ENCODE peak calls at places on chromosomes 2 and 18, in six cellular contexts. One of them, this sample, is unnamed.

GRCh38 chr2:74137651-74138050 is 10.1 kb downstream of the BOLA3 start:
- DNase-seq in stomach: no peak
- DNase-seq in K562: no peak
- DNase-seq in gastrocnemius medialis: no peak
- DNase-seq in breast epithelium: no peak
- DNase-seq in adrenal gland: peak
- DNase-seq in this sample: no peak

GRCh38 chr2:12487253-12488004 is 229.3 kb upstream of the TRIB2 start:
- DNase-seq in gastrocnemius medialis: no peak
- DNase-seq in adrenal gland: no peak
- DNase-seq in stomach: no peak
- DNase-seq in K562: no peak
- DNase-seq in breast epithelium: no peak
- DNase-seq in this sample: no peak

GRCh38 chr2:30139131-30139870 is 7.5 kb upstream of the YPEL5 start:
- DNase-seq in gastrocnemius medialis: no peak
- DNase-seq in stomach: no peak
- DNase-seq in adrenal gland: no peak
- DNase-seq in K562: no peak
- DNase-seq in breast epithelium: no peak
- DNase-seq in this sample: no peak

GRCh38 chr2:63484901-63485300 is 103.4 kb downstream of the WDPCP start:
- DNase-seq in breast epithelium: no peak
- DNase-seq in K562: no peak
- DNase-seq in adrenal gland: no peak
- DNase-seq in gastrocnemius medialis: no peak
- DNase-seq in stomach: no peak
- DNase-seq in this sample: no peak

GRCh38 chr18:24878289-24878688 is 417.9 kb downstream of the HRH4 start:
- DNase-seq in breast epithelium: no peak
- DNase-seq in gastrocnemius medialis: no peak
- DNase-seq in K562: peak
- DNase-seq in adrenal gland: no peak
- DNase-seq in stomach: no peak
- DNase-seq in this sample: no peak

GRCh38 chr18:12253517-12254136 is 534 bp upstream of the CIDEA start:
- DNase-seq in gastrocnemius medialis: no peak
- DNase-seq in K562: no peak
- DNase-seq in adrenal gland: no peak
- DNase-seq in stomach: no peak
- DNase-seq in breast epithelium: no peak
- DNase-seq in this sample: no peak

GRCh38 chr2:96533292-96534073 is 3.1 kb upstream of the ARID5A start:
- DNase-seq in stomach: peak
- DNase-seq in breast epithelium: peak
- DNase-seq in gastrocnemius medialis: peak
- DNase-seq in adrenal gland: peak
- DNase-seq in K562: no peak
- DNase-seq in this sample: peak

GRCh38 chr2:121502246-121502645 is 28.4 kb upstream of the RNU4ATAC start:
- DNase-seq in stomach: no peak
- DNase-seq in gastrocnemius medialis: peak
- DNase-seq in K562: no peak
- DNase-seq in adrenal gland: no peak
- DNase-seq in breast epithelium: no peak
- DNase-seq in this sample: no peak

GRCh38 chr2:2663401-2664036 is 332.4 kb upstream of the MYT1L start:
- DNase-seq in K562: no peak
- DNase-seq in breast epithelium: no peak
- DNase-seq in adrenal gland: peak
- DNase-seq in stomach: no peak
- DNase-seq in gastrocnemius medialis: peak
- DNase-seq in this sample: no peak

GRCh38 chr2:111162718-111163331 is 42.1 kb downstream of the BCL2L11 start:
- DNase-seq in adrenal gland: no peak
- DNase-seq in gastrocnemius medialis: no peak
- DNase-seq in breast epithelium: no peak
- DNase-seq in stomach: peak
- DNase-seq in K562: peak
- DNase-seq in this sample: no peak

GRCh38 chr2:127293386-127293757 is 572 bp downstream of the ERCC3 start:
- DNase-seq in stomach: no peak
- DNase-seq in breast epithelium: no peak
- DNase-seq in K562: no peak
- DNase-seq in gastrocnemius medialis: no peak
- DNase-seq in adrenal gland: no peak
- DNase-seq in this sample: no peak

GRCh38 chr18:61589724-61590065 is 256.5 kb downstream of the CDH20 start:
- DNase-seq in K562: no peak
- DNase-seq in breast epithelium: no peak
- DNase-seq in gastrocnemius medialis: no peak
- DNase-seq in stomach: no peak
- DNase-seq in adrenal gland: no peak
- DNase-seq in this sample: no peak

GRCh38 chr2:5839563-5839962 is 147.4 kb downstream of the SOX11 start:
- DNase-seq in gastrocnemius medialis: no peak
- DNase-seq in breast epithelium: no peak
- DNase-seq in adrenal gland: no peak
- DNase-seq in K562: no peak
- DNase-seq in stomach: no peak
- DNase-seq in this sample: no peak

GRCh38 chr2:112184121-112184520 is 45.9 kb downstream of the FBLN7 start:
- DNase-seq in stomach: no peak
- DNase-seq in breast epithelium: no peak
- DNase-seq in gastrocnemius medialis: no peak
- DNase-seq in K562: no peak
- DNase-seq in adrenal gland: no peak
- DNase-seq in this sample: no peak

GRCh38 chr2:17901246-17901645 is 22.8 kb downstream of the KCNS3 start:
- DNase-seq in adrenal gland: no peak
- DNase-seq in gastrocnemius medialis: no peak
- DNase-seq in breast epithelium: no peak
- DNase-seq in stomach: no peak
- DNase-seq in K562: peak
- DNase-seq in this sample: no peak

GRCh38 chr2:9968940-9969497 is 17.5 kb downstream of the GRHL1 start:
- DNase-seq in K562: no peak
- DNase-seq in adrenal gland: no peak
- DNase-seq in breast epithelium: no peak
- DNase-seq in gastrocnemius medialis: no peak
- DNase-seq in stomach: no peak
- DNase-seq in this sample: no peak

GRCh38 chr2:188765522-188765921 is 208.7 kb upstream of the COL3A1 start:
- DNase-seq in K562: peak
- DNase-seq in stomach: no peak
- DNase-seq in adrenal gland: no peak
- DNase-seq in gastrocnemius medialis: no peak
- DNase-seq in breast epithelium: no peak
- DNase-seq in this sample: no peak

GRCh38 chr2:231597014-231597611 is 4.4 kb downstream of the TEX44 start:
- DNase-seq in breast epithelium: peak
- DNase-seq in stomach: no peak
- DNase-seq in K562: no peak
- DNase-seq in gastrocnemius medialis: peak
- DNase-seq in adrenal gland: no peak
- DNase-seq in this sample: peak

GRCh38 chr2:174325932-174326879 is 8.5 kb upstream of the SP9 start:
- DNase-seq in breast epithelium: no peak
- DNase-seq in K562: peak
- DNase-seq in gastrocnemius medialis: no peak
- DNase-seq in adrenal gland: no peak
- DNase-seq in stomach: no peak
- DNase-seq in this sample: peak

GRCh38 chr18:68648191-68648590 is 66.7 kb downstream of the TMX3 start:
- DNase-seq in K562: no peak
- DNase-seq in gastrocnemius medialis: no peak
- DNase-seq in stomach: no peak
- DNase-seq in breast epithelium: no peak
- DNase-seq in adrenal gland: no peak
- DNase-seq in this sample: no peak

GRCh38 chr2:143891879-143892308 is 628.0 kb downstream of the ZEB2 start:
- DNase-seq in K562: no peak
- DNase-seq in gastrocnemius medialis: no peak
- DNase-seq in breast epithelium: no peak
- DNase-seq in adrenal gland: no peak
- DNase-seq in stomach: no peak
- DNase-seq in this sample: no peak

GRCh38 chr2:241983571-241984270 is 114.2 kb downstream of the RTP5 start:
- DNase-seq in adrenal gland: peak
- DNase-seq in breast epithelium: no peak
- DNase-seq in K562: no peak
- DNase-seq in stomach: peak
- DNase-seq in gastrocnemius medialis: no peak
- DNase-seq in this sample: peak

GRCh38 chr2:152418688-152419087 is 83.7 kb downstream of the FMNL2 start:
- DNase-seq in gastrocnemius medialis: peak
- DNase-seq in stomach: no peak
- DNase-seq in K562: no peak
- DNase-seq in breast epithelium: no peak
- DNase-seq in adrenal gland: no peak
- DNase-seq in this sample: no peak

GRCh38 chr2:23599691-23600090 is 214.7 kb downstream of the KLHL29 start:
- DNase-seq in gastrocnemius medialis: no peak
- DNase-seq in K562: no peak
- DNase-seq in breast epithelium: no peak
- DNase-seq in adrenal gland: no peak
- DNase-seq in stomach: no peak
- DNase-seq in this sample: no peak

GRCh38 chr2:38690499-38691420 is 24.8 kb downstream of the GALM start:
- DNase-seq in K562: peak
- DNase-seq in adrenal gland: peak
- DNase-seq in stomach: no peak
- DNase-seq in breast epithelium: no peak
- DNase-seq in gastrocnemius medialis: no peak
- DNase-seq in this sample: no peak

DNA sequence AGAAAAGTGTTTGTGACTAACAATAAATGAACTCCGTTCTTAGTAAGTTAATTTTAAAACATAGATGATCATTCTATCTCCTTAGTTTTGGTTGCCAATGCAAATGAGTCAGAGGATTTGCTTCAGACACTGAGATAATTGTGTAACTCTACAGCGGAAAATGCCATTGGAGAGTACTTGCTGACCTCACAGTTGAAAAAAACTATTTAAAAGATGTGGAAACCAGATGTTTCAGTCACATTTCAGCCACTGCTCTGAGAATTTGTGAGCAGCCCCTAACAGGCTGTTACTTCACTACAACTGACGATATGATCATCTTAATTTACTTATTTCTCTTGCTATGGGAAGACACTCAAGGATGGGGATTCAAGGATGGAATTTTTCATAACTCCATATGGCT is at the start of gene TNFAIP6:
- DNase-seq in gastrocnemius medialis: peak
- DNase-seq in breast epithelium: no peak
- DNase-seq in adrenal gland: no peak
- DNase-seq in K562: no peak
- DNase-seq in stomach: no peak
- DNase-seq in this sample: no peak
- TF ChIP-seq POLR2A in gastrocnemius medialis: peak
- TF ChIP-seq POLR2A in breast epithelium: peak
- TF ChIP-seq POLR2A in adrenal gland: peak
- TF ChIP-seq POLR2A in K562: no peak
- TF ChIP-seq POLR2A in stomach: no peak
- TF ChIP-seq POLR2A in this sample: peak

DNA sequence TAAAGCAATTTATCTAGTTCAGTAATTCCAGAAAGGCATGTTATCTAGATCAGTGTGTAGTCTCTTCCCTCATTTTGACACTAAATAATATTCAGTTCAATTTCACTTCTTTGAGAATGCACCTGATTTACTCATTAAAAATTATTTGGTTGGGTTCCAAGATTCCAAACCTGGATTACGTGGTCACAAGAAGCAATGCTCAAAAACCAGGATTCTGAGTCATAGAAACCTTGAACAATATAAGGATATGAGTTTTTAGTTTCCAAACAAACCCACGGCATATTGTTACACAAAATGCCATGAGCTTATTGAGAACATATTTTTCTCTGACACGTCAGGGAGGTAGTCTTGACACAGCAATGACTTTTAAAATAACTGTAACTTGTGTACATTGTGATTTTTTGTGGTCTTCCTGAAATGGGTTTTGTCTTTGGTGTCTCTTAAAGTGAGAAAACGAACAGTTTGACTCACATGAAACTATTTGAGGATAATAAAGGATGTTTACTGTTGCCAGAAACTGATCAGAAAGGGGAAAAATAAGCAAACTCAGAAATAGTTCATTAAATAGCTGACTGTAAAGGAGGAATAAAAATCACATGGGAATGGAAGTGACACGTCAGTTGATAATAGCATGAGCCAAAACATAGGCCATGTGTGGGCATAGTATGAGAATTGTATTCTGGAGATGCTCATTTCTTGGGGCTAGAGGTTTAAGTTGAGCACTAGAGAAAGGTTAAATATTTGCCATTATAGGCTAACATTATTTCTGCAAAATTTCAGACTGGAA is 617.7 kb upstream of the CDH2 start:
- DNase-seq in breast epithelium: no peak
- DNase-seq in gastrocnemius medialis: no peak
- DNase-seq in K562: no peak
- DNase-seq in adrenal gland: no peak
- DNase-seq in stomach: no peak
- DNase-seq in this sample: no peak
- H3K4me3 ChIP-seq in breast epithelium: no peak
- H3K4me3 ChIP-seq in gastrocnemius medialis: no peak
- H3K4me3 ChIP-seq in K562: no peak
- H3K4me3 ChIP-seq in adrenal gland: no peak
- H3K4me3 ChIP-seq in stomach: no peak
- H3K4me3 ChIP-seq in this sample: no peak

GRCh38 chr18:36419913-36420531 is 122.5 kb downstream of the FHOD3 start:
- DNase-seq in gastrocnemius medialis: peak
- DNase-seq in K562: peak
- DNase-seq in adrenal gland: no peak
- DNase-seq in stomach: no peak
- DNase-seq in breast epithelium: no peak
- DNase-seq in this sample: no peak
- TF ChIP-seq CTCF in gastrocnemius medialis: peak
- TF ChIP-seq CTCF in K562: peak
- TF ChIP-seq CTCF in adrenal gland: no peak
- TF ChIP-seq CTCF in stomach: no peak
- TF ChIP-seq CTCF in breast epithelium: no peak
- TF ChIP-seq CTCF in this sample: no peak

GRCh38 chr2:72826156-72826477 is 284 bp upstream of the EXOC6B start:
- DNase-seq in K562: no peak
- DNase-seq in stomach: no peak
- DNase-seq in gastrocnemius medialis: no peak
- DNase-seq in adrenal gland: no peak
- DNase-seq in breast epithelium: no peak
- DNase-seq in this sample: no peak

GRCh38 chr2:72824224-72824842 is 1.5 kb downstream of the EXOC6B start:
- DNase-seq in adrenal gland: no peak
- DNase-seq in K562: peak
- DNase-seq in breast epithelium: no peak
- DNase-seq in gastrocnemius medialis: no peak
- DNase-seq in stomach: no peak
- DNase-seq in this sample: no peak

GRCh38 chr2:72827999-72828646 is 2.3 kb upstream of the EXOC6B start:
- DNase-seq in adrenal gland: no peak
- DNase-seq in stomach: no peak
- DNase-seq in K562: no peak
- DNase-seq in gastrocnemius medialis: no peak
- DNase-seq in breast epithelium: no peak
- DNase-seq in this sample: no peak

GRCh38 chr2:72827495-72827894 is 1.7 kb upstream of the EXOC6B start:
- DNase-seq in K562: no peak
- DNase-seq in breast epithelium: no peak
- DNase-seq in stomach: no peak
- DNase-seq in gastrocnemius medialis: no peak
- DNase-seq in adrenal gland: no peak
- DNase-seq in this sample: no peak

GRCh38 chr2:72825271-72826155 is at the start of gene EXOC6B:
- DNase-seq in gastrocnemius medialis: peak
- DNase-seq in K562: peak
- DNase-seq in stomach: peak
- DNase-seq in breast epithelium: peak
- DNase-seq in adrenal gland: peak
- DNase-seq in this sample: peak
- TF ChIP-seq POLR2A in gastrocnemius medialis: peak
- TF ChIP-seq POLR2A in K562: no peak
- TF ChIP-seq POLR2A in stomach: peak
- TF ChIP-seq POLR2A in breast epithelium: peak
- TF ChIP-seq POLR2A in adrenal gland: peak
- TF ChIP-seq POLR2A in this sample: no peak

This sample was measured in lower leg skin.